ENCODE peak calls at places on chromosomes 3 and 15, in nine cellular contexts. One of them, this sample, is unnamed.

GRCh38 chr3:117873236-117873635 is 1161.4 kb downstream of the IGSF11 start:
- DNase-seq in testis: peak
- DNase-seq in NCI-H1105: peak
- DNase-seq in GM23248: no peak
- DNase-seq in NCI-H774: no peak
- DNase-seq in small intestine: no peak
- DNase-seq in activated CD8-positive, alpha-beta memory T cell treated with anti-CD3 and anti-CD28 coated beads, Interleukin-2, amount 50 U/mL, for 48 hours: no peak
- DNase-seq in A172: no peak
- DNase-seq in C1 segment of cervical spinal cord: peak
- DNase-seq in this sample: no peak

GRCh38 chr15:81777546-81777945 is 268.3 kb downstream of the MEX3B start:
- DNase-seq in GM23248: no peak
- DNase-seq in testis: no peak
- DNase-seq in activated CD8-positive, alpha-beta memory T cell treated with anti-CD3 and anti-CD28 coated beads, Interleukin-2, amount 50 U/mL, for 48 hours: no peak
- DNase-seq in A172: no peak
- DNase-seq in NCI-H774: no peak
- DNase-seq in C1 segment of cervical spinal cord: no peak
- DNase-seq in NCI-H1105: no peak
- DNase-seq in small intestine: no peak
- DNase-seq in this sample: no peak

GRCh38 chr3:28326458-28326926 is 22.0 kb upstream of the ZCWPW2 start:
- DNase-seq in A172: no peak
- DNase-seq in C1 segment of cervical spinal cord: no peak
- DNase-seq in testis: no peak
- DNase-seq in NCI-H1105: no peak
- DNase-seq in activated CD8-positive, alpha-beta memory T cell treated with anti-CD3 and anti-CD28 coated beads, Interleukin-2, amount 50 U/mL, for 48 hours: no peak
- DNase-seq in small intestine: peak
- DNase-seq in GM23248: peak
- DNase-seq in NCI-H774: no peak
- DNase-seq in this sample: no peak

GRCh38 chr3:161028485-161029018 is 76.6 kb downstream of the B3GALNT1 start:
- DNase-seq in NCI-H1105: no peak
- DNase-seq in activated CD8-positive, alpha-beta memory T cell treated with anti-CD3 and anti-CD28 coated beads, Interleukin-2, amount 50 U/mL, for 48 hours: no peak
- DNase-seq in A172: no peak
- DNase-seq in GM23248: no peak
- DNase-seq in testis: no peak
- DNase-seq in NCI-H774: no peak
- DNase-seq in small intestine: no peak
- DNase-seq in C1 segment of cervical spinal cord: no peak
- DNase-seq in this sample: no peak

GRCh38 chr3:33926998-33927605 is 128.7 kb downstream of the PDCD6IP start:
- DNase-seq in NCI-H1105: no peak
- DNase-seq in testis: no peak
- DNase-seq in NCI-H774: no peak
- DNase-seq in GM23248: no peak
- DNase-seq in A172: no peak
- DNase-seq in small intestine: no peak
- DNase-seq in activated CD8-positive, alpha-beta memory T cell treated with anti-CD3 and anti-CD28 coated beads, Interleukin-2, amount 50 U/mL, for 48 hours: no peak
- DNase-seq in C1 segment of cervical spinal cord: no peak
- DNase-seq in this sample: no peak

GRCh38 chr15:71044006-71044405 is 71.3 kb upstream of the THSD4 start:
- DNase-seq in A172: no peak
- DNase-seq in testis: no peak
- DNase-seq in small intestine: no peak
- DNase-seq in NCI-H1105: no peak
- DNase-seq in NCI-H774: no peak
- DNase-seq in GM23248: peak
- DNase-seq in activated CD8-positive, alpha-beta memory T cell treated with anti-CD3 and anti-CD28 coated beads, Interleukin-2, amount 50 U/mL, for 48 hours: no peak
- DNase-seq in C1 segment of cervical spinal cord: no peak
- DNase-seq in this sample: no peak

GRCh38 chr3:184932777-184933176 is 120.8 kb downstream of the VPS8 start:
- DNase-seq in A172: no peak
- DNase-seq in small intestine: no peak
- DNase-seq in C1 segment of cervical spinal cord: no peak
- DNase-seq in testis: no peak
- DNase-seq in activated CD8-positive, alpha-beta memory T cell treated with anti-CD3 and anti-CD28 coated beads, Interleukin-2, amount 50 U/mL, for 48 hours: no peak
- DNase-seq in NCI-H1105: no peak
- DNase-seq in NCI-H774: no peak
- DNase-seq in GM23248: no peak
- DNase-seq in this sample: no peak

GRCh38 chr3:113238503-113238902 is 27.1 kb downstream of the BOC start:
- DNase-seq in C1 segment of cervical spinal cord: no peak
- DNase-seq in activated CD8-positive, alpha-beta memory T cell treated with anti-CD3 and anti-CD28 coated beads, Interleukin-2, amount 50 U/mL, for 48 hours: no peak
- DNase-seq in small intestine: no peak
- DNase-seq in NCI-H1105: no peak
- DNase-seq in testis: no peak
- DNase-seq in A172: no peak
- DNase-seq in NCI-H774: no peak
- DNase-seq in GM23248: no peak
- DNase-seq in this sample: no peak

GRCh38 chr3:55143928-55144671 is 216.2 kb upstream of the LRTM1 start:
- DNase-seq in small intestine: no peak
- DNase-seq in NCI-H774: no peak
- DNase-seq in A172: no peak
- DNase-seq in GM23248: peak
- DNase-seq in C1 segment of cervical spinal cord: no peak
- DNase-seq in testis: no peak
- DNase-seq in NCI-H1105: no peak
- DNase-seq in activated CD8-positive, alpha-beta memory T cell treated with anti-CD3 and anti-CD28 coated beads, Interleukin-2, amount 50 U/mL, for 48 hours: no peak
- DNase-seq in this sample: no peak

GRCh38 chr3:193677734-193678133 is 84.7 kb downstream of the OPA1 start:
- DNase-seq in NCI-H774: no peak
- DNase-seq in small intestine: no peak
- DNase-seq in NCI-H1105: no peak
- DNase-seq in GM23248: no peak
- DNase-seq in activated CD8-positive, alpha-beta memory T cell treated with anti-CD3 and anti-CD28 coated beads, Interleukin-2, amount 50 U/mL, for 48 hours: no peak
- DNase-seq in testis: no peak
- DNase-seq in A172: no peak
- DNase-seq in C1 segment of cervical spinal cord: no peak
- DNase-seq in this sample: no peak

GRCh38 chr15:38853608-38854007 is 289.0 kb upstream of the RASGRP1 start:
- DNase-seq in A172: no peak
- DNase-seq in testis: no peak
- DNase-seq in GM23248: peak
- DNase-seq in NCI-H1105: no peak
- DNase-seq in small intestine: no peak
- DNase-seq in C1 segment of cervical spinal cord: no peak
- DNase-seq in NCI-H774: no peak
- DNase-seq in activated CD8-positive, alpha-beta memory T cell treated with anti-CD3 and anti-CD28 coated beads, Interleukin-2, amount 50 U/mL, for 48 hours: no peak
- DNase-seq in this sample: no peak

GRCh38 chr3:115913069-115913686 is 289.9 kb downstream of the GAP43 start:
- DNase-seq in activated CD8-positive, alpha-beta memory T cell treated with anti-CD3 and anti-CD28 coated beads, Interleukin-2, amount 50 U/mL, for 48 hours: no peak
- DNase-seq in A172: peak
- DNase-seq in C1 segment of cervical spinal cord: no peak
- DNase-seq in testis: no peak
- DNase-seq in GM23248: peak
- DNase-seq in NCI-H1105: no peak
- DNase-seq in NCI-H774: no peak
- DNase-seq in small intestine: no peak
- DNase-seq in this sample: peak

GRCh38 chr15:44882499-44882968 is 74.0 kb upstream of the TERB2 start:
- DNase-seq in A172: peak
- DNase-seq in small intestine: no peak
- DNase-seq in NCI-H1105: no peak
- DNase-seq in C1 segment of cervical spinal cord: no peak
- DNase-seq in NCI-H774: no peak
- DNase-seq in testis: no peak
- DNase-seq in GM23248: no peak
- DNase-seq in activated CD8-positive, alpha-beta memory T cell treated with anti-CD3 and anti-CD28 coated beads, Interleukin-2, amount 50 U/mL, for 48 hours: peak
- DNase-seq in this sample: no peak

GRCh38 chr15:75620776-75621536 is 4.6 kb downstream of the SNUPN start:
- DNase-seq in small intestine: peak
- DNase-seq in GM23248: peak
- DNase-seq in testis: peak
- DNase-seq in NCI-H774: no peak
- DNase-seq in C1 segment of cervical spinal cord: no peak
- DNase-seq in activated CD8-positive, alpha-beta memory T cell treated with anti-CD3 and anti-CD28 coated beads, Interleukin-2, amount 50 U/mL, for 48 hours: no peak
- DNase-seq in A172: peak
- DNase-seq in NCI-H1105: no peak
- DNase-seq in this sample: no peak

GRCh38 chr3:89353465-89353864 is 246.0 kb downstream of the EPHA3 start:
- DNase-seq in GM23248: peak
- DNase-seq in NCI-H1105: no peak
- DNase-seq in small intestine: no peak
- DNase-seq in testis: no peak
- DNase-seq in A172: no peak
- DNase-seq in NCI-H774: no peak
- DNase-seq in activated CD8-positive, alpha-beta memory T cell treated with anti-CD3 and anti-CD28 coated beads, Interleukin-2, amount 50 U/mL, for 48 hours: no peak
- DNase-seq in C1 segment of cervical spinal cord: no peak
- DNase-seq in this sample: no peak

GRCh38 chr15:62935300-62936081 is 107.1 kb upstream of the TPM1 start:
- DNase-seq in activated CD8-positive, alpha-beta memory T cell treated with anti-CD3 and anti-CD28 coated beads, Interleukin-2, amount 50 U/mL, for 48 hours: no peak
- DNase-seq in GM23248: no peak
- DNase-seq in A172: no peak
- DNase-seq in NCI-H774: no peak
- DNase-seq in testis: no peak
- DNase-seq in small intestine: no peak
- DNase-seq in NCI-H1105: no peak
- DNase-seq in C1 segment of cervical spinal cord: no peak
- DNase-seq in this sample: peak

GRCh38 chr15:24877174-24877573 is 77.6 kb upstream of the SNRPN start:
- DNase-seq in NCI-H1105: no peak
- DNase-seq in A172: no peak
- DNase-seq in C1 segment of cervical spinal cord: no peak
- DNase-seq in testis: no peak
- DNase-seq in activated CD8-positive, alpha-beta memory T cell treated with anti-CD3 and anti-CD28 coated beads, Interleukin-2, amount 50 U/mL, for 48 hours: no peak
- DNase-seq in small intestine: no peak
- DNase-seq in NCI-H774: no peak
- DNase-seq in GM23248: peak
- DNase-seq in this sample: peak

GRCh38 chr3:65575376-65575840 is 463.3 kb downstream of the MAGI1 start:
- DNase-seq in NCI-H774: no peak
- DNase-seq in A172: peak
- DNase-seq in NCI-H1105: no peak
- DNase-seq in testis: no peak
- DNase-seq in C1 segment of cervical spinal cord: no peak
- DNase-seq in GM23248: peak
- DNase-seq in small intestine: no peak
- DNase-seq in activated CD8-positive, alpha-beta memory T cell treated with anti-CD3 and anti-CD28 coated beads, Interleukin-2, amount 50 U/mL, for 48 hours: no peak
- DNase-seq in this sample: peak

GRCh38 chr3:81549831-81550230 is 211.6 kb downstream of the GBE1 start:
- DNase-seq in NCI-H774: no peak
- DNase-seq in testis: no peak
- DNase-seq in A172: no peak
- DNase-seq in small intestine: no peak
- DNase-seq in C1 segment of cervical spinal cord: no peak
- DNase-seq in NCI-H1105: no peak
- DNase-seq in GM23248: peak
- DNase-seq in activated CD8-positive, alpha-beta memory T cell treated with anti-CD3 and anti-CD28 coated beads, Interleukin-2, amount 50 U/mL, for 48 hours: no peak
- DNase-seq in this sample: no peak

GRCh38 chr3:71537211-71537611 is 46.3 kb downstream of the FOXP1 start:
- DNase-seq in NCI-H1105: no peak
- DNase-seq in testis: no peak
- DNase-seq in A172: peak
- DNase-seq in GM23248: peak
- DNase-seq in C1 segment of cervical spinal cord: no peak
- DNase-seq in small intestine: no peak
- DNase-seq in activated CD8-positive, alpha-beta memory T cell treated with anti-CD3 and anti-CD28 coated beads, Interleukin-2, amount 50 U/mL, for 48 hours: no peak
- DNase-seq in NCI-H774: no peak
- DNase-seq in this sample: no peak

GRCh38 chr3:13332158-13332557 is 88.0 kb downstream of the NUP210 start:
- DNase-seq in NCI-H1105: no peak
- DNase-seq in small intestine: peak
- DNase-seq in A172: peak
- DNase-seq in testis: no peak
- DNase-seq in C1 segment of cervical spinal cord: no peak
- DNase-seq in activated CD8-positive, alpha-beta memory T cell treated with anti-CD3 and anti-CD28 coated beads, Interleukin-2, amount 50 U/mL, for 48 hours: no peak
- DNase-seq in NCI-H774: peak
- DNase-seq in GM23248: no peak
- DNase-seq in this sample: peak

GRCh38 chr15:70032509-70032908 is 65.2 kb downstream of the TLE3 start:
- DNase-seq in small intestine: no peak
- DNase-seq in NCI-H1105: no peak
- DNase-seq in testis: no peak
- DNase-seq in activated CD8-positive, alpha-beta memory T cell treated with anti-CD3 and anti-CD28 coated beads, Interleukin-2, amount 50 U/mL, for 48 hours: no peak
- DNase-seq in C1 segment of cervical spinal cord: no peak
- DNase-seq in A172: no peak
- DNase-seq in GM23248: no peak
- DNase-seq in NCI-H774: no peak
- DNase-seq in this sample: no peak

GRCh38 chr3:194840661-194841514 is 155.2 kb downstream of the FAM43A start:
- DNase-seq in small intestine: peak
- DNase-seq in GM23248: peak
- DNase-seq in NCI-H1105: no peak
- DNase-seq in testis: peak
- DNase-seq in A172: peak
- DNase-seq in activated CD8-positive, alpha-beta memory T cell treated with anti-CD3 and anti-CD28 coated beads, Interleukin-2, amount 50 U/mL, for 48 hours: no peak
- DNase-seq in NCI-H774: no peak
- DNase-seq in C1 segment of cervical spinal cord: no peak
- DNase-seq in this sample: no peak

GRCh38 chr3:125146601-125147490 is 65.7 kb downstream of the SLC12A8 start:
- DNase-seq in NCI-H774: no peak
- DNase-seq in A172: no peak
- DNase-seq in C1 segment of cervical spinal cord: no peak
- DNase-seq in NCI-H1105: no peak
- DNase-seq in GM23248: no peak
- DNase-seq in testis: peak
- DNase-seq in activated CD8-positive, alpha-beta memory T cell treated with anti-CD3 and anti-CD28 coated beads, Interleukin-2, amount 50 U/mL, for 48 hours: no peak
- DNase-seq in small intestine: no peak
- DNase-seq in this sample: no peak

This sample was measured in LNCaP clone FGC.